ENCODE peak calls at places on chromosome 4, in ten cellular contexts. M is endodermal cell, D is ovary, Y is body of pancreas, O is Karpas-422, Z is uterus, W is adrenal gland, H is A673, E is A549, F is psoas muscle. P is an unnamed sample.

GRCh38 chr4:174808119-174808518 is 20.9 kb downstream of the GLRA3 start:
- DNase-seq in M (no peak), D (no peak), Y (no peak), O (no peak), Z (no peak), W (no peak), H (no peak), E (no peak), F (no peak), P (no peak)

GRCh38 chr4:140764785-140765392 is 8.7 kb upstream of the TBC1D9 start:
- DNase-seq in M (peak; percentile 53), D (no peak), Y (peak; percentile 75), O (no peak), Z (no peak), W (no peak), H (no peak), E (no peak), F (no peak), P (no peak)

GRCh38 chr4:53713296-53713695 is 122.0 kb upstream of the LNX1 start:
- DNase-seq in M (no peak), D (no peak), Y (no peak), O (no peak), Z (no peak), W (no peak), H (no peak), E (no peak), F (no peak), P (no peak)

GRCh38 chr4:15078682-15079642 is 76.7 kb downstream of the CPEB2 start:
- DNase-seq in M (no peak), D (no peak), Y (no peak), O (no peak), Z (no peak), W (no peak), H (no peak), E (no peak), F (no peak), P (no peak)

GRCh38 chr4:143023519-143023918 is 161.2 kb upstream of the USP38 start:
- DNase-seq in M (no peak), D (no peak), Y (no peak), O (no peak), Z (no peak), W (no peak), H (no peak), E (no peak), F (no peak), P (no peak)

GRCh38 chr4:3106339-3107186 is 32.1 kb downstream of the HTT start:
- DNase-seq in M (peak; percentile 97), D (peak; percentile 79), Y (peak; percentile 89), O (peak; percentile 90), Z (peak; percentile 83), W (peak; percentile 90), H (peak; percentile 93), E (peak; percentile 90), F (peak; percentile 88), P (peak; percentile 88)

GRCh38 chr4:154779362-154779947 is 1.6 kb upstream of the RBM46 start:
- DNase-seq in M (no peak), D (no peak), Y (no peak), O (peak; percentile 47), Z (no peak), W (no peak), H (peak; percentile 46), E (peak; percentile 13), F (no peak), P (peak; percentile 47)

GRCh38 chr4:22003878-22004277 is 55.3 kb upstream of the KCNIP4 start:
- DNase-seq in M (no peak), D (no peak), Y (no peak), O (no peak), Z (no peak), W (no peak), H (no peak), E (no peak), F (no peak), P (no peak)

GRCh38 chr4:27010334-27010940 is 149.8 kb downstream of the STIM2 start:
- DNase-seq in M (peak; percentile 81), D (peak; percentile 54), Y (peak; percentile 57), O (peak; percentile 88), Z (peak; percentile 61), W (peak; percentile 62), H (peak; percentile 84), E (peak; percentile 10), F (peak; percentile 42), P (peak; percentile 60)

GRCh38 chr4:179664628-179665027 is 2222.4 kb upstream of the AGA start:
- DNase-seq in M (no peak), D (no peak), Y (no peak), O (no peak), Z (no peak), W (no peak), H (no peak), E (no peak), F (no peak), P (no peak)

GRCh38 chr4:80495847-80496246 is 160.3 kb downstream of the CFAP299 start:
- DNase-seq in M (no peak), D (no peak), Y (no peak), O (no peak), Z (no peak), W (no peak), H (no peak), E (no peak), F (no peak), P (no peak)

GRCh38 chr4:76767983-76768382 is 130.0 kb downstream of the SOWAHB start:
- DNase-seq in M (no peak), D (no peak), Y (no peak), O (no peak), Z (no peak), W (no peak), H (no peak), E (no peak), F (no peak), P (no peak)

DNA sequence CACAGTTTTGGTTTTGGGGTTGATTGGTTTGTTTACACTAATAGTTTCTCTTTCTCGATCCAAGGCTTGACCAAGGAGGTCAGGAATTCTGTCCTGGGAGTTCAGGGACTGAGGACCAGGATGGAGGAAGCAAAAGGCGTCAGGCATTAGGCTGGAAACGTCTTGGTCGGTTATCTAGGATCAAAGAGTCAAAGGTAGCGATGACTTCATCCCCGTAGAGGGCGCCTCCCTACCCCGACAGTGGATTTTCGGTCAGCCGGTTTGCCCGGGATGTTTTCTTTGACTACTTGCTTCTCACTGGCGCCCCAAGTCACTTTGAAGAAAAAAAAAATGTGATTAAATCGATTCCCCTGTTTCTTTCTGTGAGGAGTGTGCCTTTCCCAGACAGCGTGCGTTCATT is 985 bp upstream of the FHDC1 start:
- DNase-seq in M (peak; percentile 87), D (no peak), Y (peak; percentile 67), O (no peak), Z (no peak), W (no peak), H (no peak), E (peak; percentile 18), F (no peak), P (peak; percentile 92)
- H3K4me3 ChIP-seq in M (peak overlapping the region; percentile 77), D (no peak overlapping the region), Y (no peak overlapping the region), O (no peak overlapping the region), Z (no peak overlapping the region), W (no peak overlapping the region), H (no peak overlapping the region), E (peak overlapping the region; percentile 74), F (no peak overlapping the region), P (no peak overlapping the region)

DNA sequence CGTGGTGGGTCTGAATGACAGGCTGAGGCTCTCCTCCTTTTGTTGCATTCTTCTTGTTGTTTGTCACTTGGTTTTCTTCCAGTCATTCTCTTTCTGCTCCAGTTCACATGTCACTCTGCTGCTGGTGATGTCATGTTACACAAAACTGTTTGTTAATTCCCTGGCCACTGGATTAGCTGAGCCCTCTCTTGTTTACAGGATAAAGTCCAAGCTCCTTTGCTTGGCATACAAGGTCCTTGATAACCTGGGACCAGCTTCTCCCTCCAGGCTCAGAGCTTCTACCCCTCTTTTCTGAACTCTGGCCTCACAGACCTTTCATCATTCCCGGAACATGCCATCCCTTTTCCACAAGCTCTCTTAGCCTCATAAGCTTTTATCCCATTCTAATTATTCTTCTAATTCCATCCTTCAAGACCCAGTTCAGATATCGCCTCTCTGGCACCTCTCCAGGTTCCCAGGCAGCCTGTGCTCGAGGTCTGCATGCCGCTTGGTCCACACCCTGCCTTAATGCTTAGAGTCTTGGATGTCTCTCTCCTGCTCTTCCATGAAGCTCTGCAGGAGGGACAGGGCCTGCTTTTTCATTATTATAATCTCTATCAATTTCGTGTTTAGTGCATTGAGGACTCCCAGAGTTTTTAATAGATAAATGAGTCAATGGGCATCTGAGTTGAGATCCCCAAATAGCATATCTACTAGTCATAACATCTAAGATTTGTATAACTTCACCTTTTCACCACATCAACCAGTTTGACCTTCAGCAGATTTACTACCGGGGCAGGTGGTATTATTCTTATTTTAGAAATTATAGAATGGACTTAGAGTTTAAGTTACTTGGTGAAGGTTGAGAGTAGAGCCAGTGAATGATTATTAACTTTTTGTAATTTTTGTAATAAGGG is 98.7 kb downstream of the TMEM131L start:
- DNase-seq in M (no peak), D (peak; percentile 29), Y (peak; percentile 73), O (no peak), Z (no peak), W (no peak), H (peak; percentile 54), E (no peak), F (no peak), P (peak; percentile 80)
- H3K4me1 ChIP-seq in M (no peaks in the 10 kb centered on the region), D (peaks cover 6% of the 10 kb centered on the region), Y (peaks cover 63% of the 10 kb centered on the region), O (peaks cover 16% of the 10 kb centered on the region), Z (no peaks in the 10 kb centered on the region), W (peaks cover 9% of the 10 kb centered on the region), H (peaks cover 5% of the 10 kb centered on the region), E (peaks cover 13% of the 10 kb centered on the region), F (peaks cover 50% of the 10 kb centered on the region), P (peaks cover 4% of the 10 kb centered on the region)

GRCh38 chr4:13538427-13538973 is 5.8 kb downstream of the NKX3-2 start:
- DNase-seq in M (no peak), D (no peak), Y (no peak), O (no peak), Z (no peak), W (no peak), H (no peak), E (no peak), F (no peak), P (no peak)

GRCh38 chr4:13541176-13541604 is 3.1 kb downstream of the NKX3-2 start:
- DNase-seq in M (no peak), D (no peak), Y (no peak), O (no peak), Z (no peak), W (no peak), H (no peak), E (no peak), F (no peak), P (no peak)

GRCh38 chr4:13540446-13541175 is 3.7 kb downstream of the NKX3-2 start:
- DNase-seq in M (peak; percentile 49), D (no peak), Y (no peak), O (no peak), Z (no peak), W (no peak), H (no peak), E (no peak), F (no peak), P (no peak)

GRCh38 chr4:13539047-13539720 is 5.1 kb downstream of the NKX3-2 start:
- DNase-seq in M (peak; percentile 67), D (no peak), Y (no peak), O (no peak), Z (no peak), W (no peak), H (peak; percentile 29), E (no peak), F (no peak), P (no peak)

GRCh38 chr4:13539721-13540445 is 4.4 kb downstream of the NKX3-2 start:
- DNase-seq in M (peak; percentile 64), D (no peak), Y (no peak), O (no peak), Z (no peak), W (no peak), H (no peak), E (no peak), F (no peak), P (no peak)
- H3K9me3 ChIP-seq in M (no peaks in the 10 kb centered on the region), D (no peaks in the 10 kb centered on the region), Y (no peaks in the 10 kb centered on the region), O (no peaks in the 10 kb centered on the region), Z (no peaks in the 10 kb centered on the region), W (no peaks in the 10 kb centered on the region), H (no peaks in the 10 kb centered on the region), E (no peaks in the 10 kb centered on the region), F (no peaks in the 10 kb centered on the region), P (no peaks in the 10 kb centered on the region)

GRCh38 chr4:55098805-55099204 is 26.6 kb downstream of the KDR start:
- DNase-seq in M (no peak), D (no peak), Y (no peak), O (no peak), Z (no peak), W (no peak), H (no peak), E (no peak), F (no peak), P (no peak)
- H3K4me3 ChIP-seq in M (no peak overlapping the region), D (no peak overlapping the region), Y (no peak overlapping the region), O (no peak overlapping the region), Z (no peak overlapping the region), W (no peak overlapping the region), H (no peak overlapping the region), E (no peak overlapping the region), F (no peak overlapping the region), P (no peak overlapping the region)

P was measured in small intestine.